ENCODE peak calls at places on chromosomes 5 and 9, in seven cellular contexts. One of them, this sample, is unnamed. For H3K4me1, the result is how much of the 10 kb centered on the place peaks cover.

GRCh38 chr5:80283360-80283759 is 27.5 kb upstream of the SERINC5 start:
- DNase-seq in endodermal cell: no peak
- DNase-seq in GM23248: no peak
- DNase-seq in heart left ventricle: no peak
- DNase-seq in left ventricle myocardium inferior: no peak
- DNase-seq in MM.1S: no peak
- DNase-seq in OCI-LY7: no peak
- DNase-seq in this sample: no peak

GRCh38 chr9:113573303-113573958 is 109.9 kb downstream of the RGS3 start:
- DNase-seq in endodermal cell: peak
- DNase-seq in GM23248: no peak
- DNase-seq in heart left ventricle: peak
- DNase-seq in left ventricle myocardium inferior: peak
- DNase-seq in MM.1S: no peak
- DNase-seq in OCI-LY7: no peak
- DNase-seq in this sample: no peak

GRCh38 chr5:90585337-90585986 is 26.9 kb downstream of the ADGRV1 start:
- DNase-seq in endodermal cell: no peak
- DNase-seq in GM23248: no peak
- DNase-seq in heart left ventricle: no peak
- DNase-seq in left ventricle myocardium inferior: no peak
- DNase-seq in MM.1S: no peak
- DNase-seq in OCI-LY7: no peak
- DNase-seq in this sample: no peak

GRCh38 chr5:139146809-139147742 is 51.1 kb downstream of the SIL1 start:
- DNase-seq in endodermal cell: no peak
- DNase-seq in GM23248: no peak
- DNase-seq in heart left ventricle: no peak
- DNase-seq in left ventricle myocardium inferior: no peak
- DNase-seq in MM.1S: no peak
- DNase-seq in OCI-LY7: no peak
- DNase-seq in this sample: no peak

GRCh38 chr5:116394186-116394867 is 180.3 kb downstream of the SEMA6A start:
- DNase-seq in endodermal cell: no peak
- DNase-seq in GM23248: no peak
- DNase-seq in heart left ventricle: no peak
- DNase-seq in left ventricle myocardium inferior: no peak
- DNase-seq in MM.1S: no peak
- DNase-seq in OCI-LY7: no peak
- DNase-seq in this sample: no peak

GRCh38 chr5:137470111-137470920 is 28.8 kb downstream of the SPOCK1 start:
- DNase-seq in endodermal cell: no peak
- DNase-seq in GM23248: peak
- DNase-seq in heart left ventricle: no peak
- DNase-seq in left ventricle myocardium inferior: no peak
- DNase-seq in MM.1S: no peak
- DNase-seq in OCI-LY7: no peak
- DNase-seq in this sample: no peak

GRCh38 chr9:137112564-137113384 is 1.8 kb downstream of the DPP7 start:
- DNase-seq in endodermal cell: no peak
- DNase-seq in GM23248: no peak
- DNase-seq in heart left ventricle: no peak
- DNase-seq in left ventricle myocardium inferior: no peak
- DNase-seq in MM.1S: no peak
- DNase-seq in OCI-LY7: no peak
- DNase-seq in this sample: no peak

GRCh38 chr9:80320480-80320879 is 748.7 kb downstream of the TLE4 start:
- DNase-seq in endodermal cell: no peak
- DNase-seq in GM23248: no peak
- DNase-seq in heart left ventricle: no peak
- DNase-seq in left ventricle myocardium inferior: no peak
- DNase-seq in MM.1S: no peak
- DNase-seq in OCI-LY7: no peak
- DNase-seq in this sample: peak

GRCh38 chr5:18881615-18882014 is 1106.4 kb downstream of the CDH18 start:
- DNase-seq in endodermal cell: no peak
- DNase-seq in GM23248: no peak
- DNase-seq in heart left ventricle: no peak
- DNase-seq in left ventricle myocardium inferior: no peak
- DNase-seq in MM.1S: no peak
- DNase-seq in OCI-LY7: no peak
- DNase-seq in this sample: no peak

GRCh38 chr5:72600401-72600981 is 93.3 kb upstream of the ZNF366 start:
- DNase-seq in endodermal cell: no peak
- DNase-seq in GM23248: peak
- DNase-seq in heart left ventricle: no peak
- DNase-seq in left ventricle myocardium inferior: no peak
- DNase-seq in MM.1S: no peak
- DNase-seq in OCI-LY7: no peak
- DNase-seq in this sample: no peak

GRCh38 chr9:114034663-114035062 is 43.4 kb downstream of the AMBP start:
- DNase-seq in endodermal cell: peak
- DNase-seq in GM23248: no peak
- DNase-seq in heart left ventricle: no peak
- DNase-seq in left ventricle myocardium inferior: no peak
- DNase-seq in MM.1S: no peak
- DNase-seq in OCI-LY7: no peak
- DNase-seq in this sample: no peak

GRCh38 chr5:175616083-175616482 is 41.8 kb upstream of the HRH2 start:
- DNase-seq in endodermal cell: no peak
- DNase-seq in GM23248: no peak
- DNase-seq in heart left ventricle: no peak
- DNase-seq in left ventricle myocardium inferior: no peak
- DNase-seq in MM.1S: no peak
- DNase-seq in OCI-LY7: no peak
- DNase-seq in this sample: no peak

GRCh38 chr9:38024036-38024681 is 44.9 kb downstream of the SHB start:
- DNase-seq in endodermal cell: peak
- DNase-seq in GM23248: peak
- DNase-seq in heart left ventricle: no peak
- DNase-seq in left ventricle myocardium inferior: no peak
- DNase-seq in MM.1S: no peak
- DNase-seq in OCI-LY7: no peak
- DNase-seq in this sample: peak

GRCh38 chr5:67765697-67766096 is 449.9 kb upstream of the PIK3R1 start:
- DNase-seq in endodermal cell: no peak
- DNase-seq in GM23248: no peak
- DNase-seq in heart left ventricle: no peak
- DNase-seq in left ventricle myocardium inferior: no peak
- DNase-seq in MM.1S: no peak
- DNase-seq in OCI-LY7: no peak
- DNase-seq in this sample: no peak

GRCh38 chr5:30928966-30929365 is 264.5 kb upstream of the CDH6 start:
- DNase-seq in endodermal cell: no peak
- DNase-seq in GM23248: peak
- DNase-seq in heart left ventricle: no peak
- DNase-seq in left ventricle myocardium inferior: no peak
- DNase-seq in MM.1S: no peak
- DNase-seq in OCI-LY7: no peak
- DNase-seq in this sample: no peak

GRCh38 chr5:125295405-125295872 is 549.0 kb upstream of the ZNF608 start:
- DNase-seq in endodermal cell: no peak
- DNase-seq in GM23248: peak
- DNase-seq in heart left ventricle: no peak
- DNase-seq in left ventricle myocardium inferior: no peak
- DNase-seq in MM.1S: peak
- DNase-seq in OCI-LY7: no peak
- DNase-seq in this sample: no peak

GRCh38 chr9:93340091-93340490 is 111.4 kb upstream of the FAM120A start:
- DNase-seq in endodermal cell: no peak
- DNase-seq in GM23248: no peak
- DNase-seq in heart left ventricle: no peak
- DNase-seq in left ventricle myocardium inferior: no peak
- DNase-seq in MM.1S: no peak
- DNase-seq in OCI-LY7: no peak
- DNase-seq in this sample: no peak

GRCh38 chr9:135090547-135090946 is 3.1 kb downstream of the OLFM1 start:
- DNase-seq in endodermal cell: peak
- DNase-seq in GM23248: peak
- DNase-seq in heart left ventricle: no peak
- DNase-seq in left ventricle myocardium inferior: no peak
- DNase-seq in MM.1S: no peak
- DNase-seq in OCI-LY7: no peak
- DNase-seq in this sample: peak

GRCh38 chr9:841371-842209 is at the start of gene DMRT1:
- DNase-seq in endodermal cell: peak
- DNase-seq in GM23248: no peak
- DNase-seq in heart left ventricle: no peak
- DNase-seq in left ventricle myocardium inferior: no peak
- DNase-seq in MM.1S: no peak
- DNase-seq in OCI-LY7: no peak
- DNase-seq in this sample: no peak
- H3K4me3 ChIP-seq in endodermal cell: no peak
- H3K4me3 ChIP-seq in GM23248: no peak
- H3K4me3 ChIP-seq in heart left ventricle: peak
- H3K4me3 ChIP-seq in left ventricle myocardium inferior: peak
- H3K4me3 ChIP-seq in MM.1S: no peak
- H3K4me3 ChIP-seq in OCI-LY7: no peak
- H3K4me3 ChIP-seq in this sample: no peak

GRCh38 chr5:43572357-43572756 is 15.5 kb upstream of the PAIP1 start:
- DNase-seq in endodermal cell: no peak
- DNase-seq in GM23248: peak
- DNase-seq in heart left ventricle: peak
- DNase-seq in left ventricle myocardium inferior: no peak
- DNase-seq in MM.1S: no peak
- DNase-seq in OCI-LY7: no peak
- DNase-seq in this sample: no peak
- H3K4me1 ChIP-seq in endodermal cell: under half
- H3K4me1 ChIP-seq in GM23248: under half
- H3K4me1 ChIP-seq in heart left ventricle: under half
- H3K4me1 ChIP-seq in left ventricle myocardium inferior: under half
- H3K4me1 ChIP-seq in MM.1S: under half
- H3K4me1 ChIP-seq in OCI-LY7: under half
- H3K4me1 ChIP-seq in this sample: under half

DNA sequence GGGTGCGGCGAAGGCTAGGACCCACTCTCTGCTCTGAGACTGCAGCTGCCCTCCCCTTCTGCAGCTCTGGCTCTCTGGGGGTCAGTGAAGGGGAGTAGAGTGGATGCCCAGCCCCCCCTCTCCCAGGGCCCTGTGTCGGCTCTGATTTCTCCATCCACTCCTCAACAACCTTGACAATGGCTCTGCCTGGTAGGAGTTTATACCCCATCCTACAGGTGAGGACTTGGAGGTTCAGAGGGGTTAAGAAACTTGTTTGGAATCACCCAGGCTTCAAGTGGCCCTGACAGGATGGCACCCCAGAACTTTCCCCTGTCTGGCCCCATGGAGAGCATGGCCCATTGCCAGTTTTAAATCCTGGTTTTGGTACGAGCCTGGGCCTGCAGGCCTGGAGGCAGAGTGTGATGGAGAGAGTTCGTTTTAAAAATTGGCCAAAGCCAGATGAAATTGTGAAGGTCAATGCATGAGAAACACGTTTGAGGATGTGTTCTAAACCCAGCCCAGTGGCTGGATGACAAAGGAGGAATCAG is 22.3 kb downstream of the NCS1 start:
- DNase-seq in endodermal cell: no peak
- DNase-seq in GM23248: no peak
- DNase-seq in heart left ventricle: no peak
- DNase-seq in left ventricle myocardium inferior: no peak
- DNase-seq in MM.1S: no peak
- DNase-seq in OCI-LY7: no peak
- DNase-seq in this sample: no peak
- H3K27ac ChIP-seq in endodermal cell: no peak
- H3K27ac ChIP-seq in GM23248: no peak
- H3K27ac ChIP-seq in heart left ventricle: no peak
- H3K27ac ChIP-seq in left ventricle myocardium inferior: no peak
- H3K27ac ChIP-seq in MM.1S: no peak
- H3K27ac ChIP-seq in OCI-LY7: no peak
- H3K27ac ChIP-seq in this sample: no peak

GRCh38 chr9:100354121-100354800 is 1.5 kb upstream of the TEX10 start:
- DNase-seq in endodermal cell: no peak
- DNase-seq in GM23248: peak
- DNase-seq in heart left ventricle: no peak
- DNase-seq in left ventricle myocardium inferior: no peak
- DNase-seq in MM.1S: no peak
- DNase-seq in OCI-LY7: peak
- DNase-seq in this sample: no peak
- H3K4me3 ChIP-seq in endodermal cell: peak
- H3K4me3 ChIP-seq in GM23248: no peak
- H3K4me3 ChIP-seq in heart left ventricle: no peak
- H3K4me3 ChIP-seq in left ventricle myocardium inferior: no peak
- H3K4me3 ChIP-seq in MM.1S: no peak
- H3K4me3 ChIP-seq in OCI-LY7: peak
- H3K4me3 ChIP-seq in this sample: no peak

GRCh38 chr5:112125910-112126309 is 293.2 kb downstream of the EPB41L4A start:
- DNase-seq in endodermal cell: no peak
- DNase-seq in GM23248: peak
- DNase-seq in heart left ventricle: no peak
- DNase-seq in left ventricle myocardium inferior: no peak
- DNase-seq in MM.1S: no peak
- DNase-seq in OCI-LY7: no peak
- DNase-seq in this sample: no peak
- H3K4me1 ChIP-seq in endodermal cell: under half
- H3K4me1 ChIP-seq in GM23248: under half
- H3K4me1 ChIP-seq in heart left ventricle: under half
- H3K4me1 ChIP-seq in left ventricle myocardium inferior: under half
- H3K4me1 ChIP-seq in MM.1S: under half
- H3K4me1 ChIP-seq in OCI-LY7: under half
- H3K4me1 ChIP-seq in this sample: under half

GRCh38 chr5:74588415-74588814 is 52.1 kb downstream of the ENC1 start:
- DNase-seq in endodermal cell: no peak
- DNase-seq in GM23248: no peak
- DNase-seq in heart left ventricle: no peak
- DNase-seq in left ventricle myocardium inferior: no peak
- DNase-seq in MM.1S: no peak
- DNase-seq in OCI-LY7: no peak
- DNase-seq in this sample: no peak

GRCh38 chr5:74586831-74587230 is 53.7 kb downstream of the ENC1 start:
- DNase-seq in endodermal cell: no peak
- DNase-seq in GM23248: no peak
- DNase-seq in heart left ventricle: no peak
- DNase-seq in left ventricle myocardium inferior: no peak
- DNase-seq in MM.1S: no peak
- DNase-seq in OCI-LY7: no peak
- DNase-seq in this sample: no peak

GRCh38 chr5:74587895-74588294 is 52.6 kb downstream of the ENC1 start:
- DNase-seq in endodermal cell: no peak
- DNase-seq in GM23248: no peak
- DNase-seq in heart left ventricle: no peak
- DNase-seq in left ventricle myocardium inferior: no peak
- DNase-seq in MM.1S: no peak
- DNase-seq in OCI-LY7: no peak
- DNase-seq in this sample: no peak

GRCh38 chr5:74589204-74590056 is 51.1 kb downstream of the ENC1 start:
- DNase-seq in endodermal cell: no peak
- DNase-seq in GM23248: no peak
- DNase-seq in heart left ventricle: no peak
- DNase-seq in left ventricle myocardium inferior: no peak
- DNase-seq in MM.1S: no peak
- DNase-seq in OCI-LY7: no peak
- DNase-seq in this sample: no peak

GRCh38 chr5:74587300-74587699 is 53.2 kb downstream of the ENC1 start:
- DNase-seq in endodermal cell: no peak
- DNase-seq in GM23248: no peak
- DNase-seq in heart left ventricle: no peak
- DNase-seq in left ventricle myocardium inferior: no peak
- DNase-seq in MM.1S: no peak
- DNase-seq in OCI-LY7: no peak
- DNase-seq in this sample: peak
- H3K27ac ChIP-seq in endodermal cell: no peak
- H3K27ac ChIP-seq in GM23248: no peak
- H3K27ac ChIP-seq in heart left ventricle: peak
- H3K27ac ChIP-seq in left ventricle myocardium inferior: peak
- H3K27ac ChIP-seq in MM.1S: no peak
- H3K27ac ChIP-seq in OCI-LY7: no peak
- H3K27ac ChIP-seq in this sample: no peak